ENCODE peak calls at places on chromosomes 16 and 17, in six cellular contexts. J, I, A, X, N and T are unnamed samples.
A peak's percentile ranks its signal among the peaks of the same experiment; 100 is the strongest.

GRCh38 chr16:89009343-89010209 is 32.6 kb upstream of the CBFA2T3 start:
- DNase-seq in I (no peak), N (no peak), X (peak; percentile 15), J (no peak), A (no peak), T (no peak)

GRCh38 chr16:278863-279366 is 1.5 kb upstream of the ARHGDIG start:
- DNase-seq in X (peak; percentile 25), J (no peak), I (peak; percentile 53), A (peak; percentile 43), N (peak; percentile 13), T (no peak)

GRCh38 chr17:51258756-51259573 is 884 bp downstream of the MBTD1 start:
- DNase-seq in X (peak; percentile 13), J (no peak), A (peak; percentile 59), I (peak; percentile 7), N (peak; percentile 15), T (no peak)

GRCh38 chr16:11612110-11612981 is 25.6 kb upstream of the LITAF start:
- DNase-seq in N (no peak), I (no peak), A (no peak), X (no peak), J (no peak), T (no peak)

GRCh38 chr16:68798398-68798797 is 44.9 kb upstream of the TANGO6 start:
- DNase-seq in A (no peak), N (no peak), X (no peak), I (no peak), J (no peak), T (no peak)

GRCh38 chr17:56933868-56934267 is 20.0 kb upstream of the TRIM25 start:
- DNase-seq in J (no peak), A (no peak), N (no peak), I (no peak), X (no peak), T (no peak)

GRCh38 chr17:43766413-43767052 is 7.9 kb upstream of the SOST start:
- DNase-seq in A (peak; percentile 71), X (peak; percentile 51), J (peak; percentile 23), I (peak; percentile 16), N (peak; percentile 66), T (peak; percentile 49)

GRCh38 chr16:65658339-65659275 is 536.7 kb upstream of the CDH11 start:
- DNase-seq in X (no peak), J (no peak), N (no peak), I (no peak), A (peak; percentile 80), T (no peak)

GRCh38 chr17:40517981-40518380 is 16.6 kb upstream of the TNS4 start:
- DNase-seq in J (no peak), N (no peak), X (no peak), I (no peak), A (no peak), T (no peak)

GRCh38 chr16:81429045-81429521 is 15.5 kb upstream of the CMIP start:
- DNase-seq in N (no peak), X (no peak), J (no peak), A (peak; percentile 78), I (no peak), T (no peak)

GRCh38 chr17:71437176-71437575 is 683.6 kb upstream of the SOX9 start:
- DNase-seq in N (no peak), A (no peak), J (no peak), X (no peak), I (no peak), T (no peak)

GRCh38 chr16:26374279-26374925 is 682.6 kb downstream of the HS3ST4 start:
- DNase-seq in A (no peak), N (no peak), I (no peak), X (no peak), J (no peak), T (no peak)

GRCh38 chr16:11278681-11279628 is 2.2 kb downstream of the PRM1 start:
- DNase-seq in N (no peak), X (no peak), A (no peak), J (no peak), I (no peak), T (no peak)

GRCh38 chr17:60941028-60941427 is 263.4 kb downstream of the BCAS3 start:
- DNase-seq in X (no peak), J (no peak), A (peak; percentile 87), N (no peak), I (no peak), T (no peak)